ENCODE peak calls at places on chromosomes 13 and 19, in seven cellular contexts. One of them, this sample, is unnamed.
A peak's percentile ranks its signal among the peaks of the same experiment; 100 is the strongest.

GRCh38 chr19:17755977-17756670 is 4.8 kb downstream of the FCHO1 start:
- DNase-seq in K562: peak; percentile 73
- DNase-seq in SK-N-SH: peak; percentile 78
- DNase-seq in GM12878: peak; percentile 37
- DNase-seq in H1: no peak
- DNase-seq in GM12892: peak; percentile 74
- DNase-seq in HepG2: no peak
- DNase-seq in this sample: peak; percentile 71

GRCh38 chr13:97109256-97109655 is 112.9 kb upstream of the MBNL2 start:
- DNase-seq in H1: no peak
- DNase-seq in GM12878: no peak
- DNase-seq in SK-N-SH: no peak
- DNase-seq in GM12892: no peak
- DNase-seq in K562: no peak
- DNase-seq in HepG2: no peak
- DNase-seq in this sample: no peak

GRCh38 chr19:18660939-18661338 is 22.5 kb upstream of the CRTC1 start:
- DNase-seq in H1: no peak
- DNase-seq in GM12878: no peak
- DNase-seq in GM12892: no peak
- DNase-seq in HepG2: no peak
- DNase-seq in SK-N-SH: no peak
- DNase-seq in K562: no peak
- DNase-seq in this sample: no peak

GRCh38 chr19:5452594-5453565 is 2.3 kb upstream of the ZNRF4 start:
- DNase-seq in SK-N-SH: peak; percentile 61
- DNase-seq in GM12892: no peak
- DNase-seq in GM12878: no peak
- DNase-seq in K562: peak; percentile 87
- DNase-seq in H1: no peak
- DNase-seq in HepG2: peak; percentile 44
- DNase-seq in this sample: no peak

GRCh38 chr19:44685877-44686276 is 13.1 kb upstream of the CEACAM16 start:
- DNase-seq in GM12892: no peak
- DNase-seq in H1: no peak
- DNase-seq in K562: no peak
- DNase-seq in HepG2: no peak
- DNase-seq in GM12878: no peak
- DNase-seq in SK-N-SH: no peak
- DNase-seq in this sample: no peak

GRCh38 chr19:31290926-31291590 is 58.2 kb downstream of the TSHZ3 start:
- DNase-seq in SK-N-SH: no peak
- DNase-seq in GM12878: no peak
- DNase-seq in HepG2: no peak
- DNase-seq in GM12892: no peak
- DNase-seq in K562: no peak
- DNase-seq in H1: no peak
- DNase-seq in this sample: no peak

GRCh38 chr13:30933334-30933681 is 852 bp downstream of the TEX26 start:
- DNase-seq in H1: no peak
- DNase-seq in SK-N-SH: no peak
- DNase-seq in HepG2: no peak
- DNase-seq in K562: no peak
- DNase-seq in GM12892: no peak
- DNase-seq in GM12878: no peak
- DNase-seq in this sample: no peak

GRCh38 chr19:12841094-12841493 is 2.8 kb downstream of the MAST1 start:
- DNase-seq in GM12892: no peak
- DNase-seq in HepG2: no peak
- DNase-seq in SK-N-SH: peak; percentile 63
- DNase-seq in K562: peak; percentile 85
- DNase-seq in H1: peak; percentile 94
- DNase-seq in GM12878: no peak
- DNase-seq in this sample: no peak

GRCh38 chr13:42820450-42820849 is 39.1 kb downstream of the FAM216B start:
- DNase-seq in SK-N-SH: no peak
- DNase-seq in GM12892: no peak
- DNase-seq in GM12878: no peak
- DNase-seq in HepG2: no peak
- DNase-seq in K562: no peak
- DNase-seq in H1: no peak
- DNase-seq in this sample: no peak

GRCh38 chr13:46612258-46612657 is 59.3 kb downstream of the LRCH1 start:
- DNase-seq in K562: no peak
- DNase-seq in SK-N-SH: no peak
- DNase-seq in GM12892: no peak
- DNase-seq in H1: no peak
- DNase-seq in GM12878: no peak
- DNase-seq in HepG2: no peak
- DNase-seq in this sample: no peak

GRCh38 chr19:30830875-30831274 is 458.7 kb downstream of the ZNF536 start:
- DNase-seq in GM12878: no peak
- DNase-seq in SK-N-SH: no peak
- DNase-seq in K562: no peak
- DNase-seq in H1: no peak
- DNase-seq in GM12892: no peak
- DNase-seq in HepG2: no peak
- DNase-seq in this sample: no peak

GRCh38 chr19:38172001-38172400 is 52.0 kb downstream of the DPF1 start:
- DNase-seq in SK-N-SH: no peak
- DNase-seq in GM12892: no peak
- DNase-seq in H1: no peak
- DNase-seq in HepG2: no peak
- DNase-seq in GM12878: no peak
- DNase-seq in K562: no peak
- DNase-seq in this sample: no peak

GRCh38 chr19:46988614-46989230 is 30.9 kb upstream of the NPAS1 start:
- DNase-seq in K562: no peak
- DNase-seq in GM12892: no peak
- DNase-seq in H1: no peak
- DNase-seq in SK-N-SH: no peak
- DNase-seq in GM12878: no peak
- DNase-seq in HepG2: no peak
- DNase-seq in this sample: no peak

GRCh38 chr13:21018220-21018619 is 43.2 kb downstream of the LATS2 start:
- DNase-seq in H1: no peak
- DNase-seq in K562: no peak
- DNase-seq in GM12878: no peak
- DNase-seq in GM12892: no peak
- DNase-seq in SK-N-SH: no peak
- DNase-seq in HepG2: no peak
- DNase-seq in this sample: no peak

GRCh38 chr19:49196527-49197240 is 39.1 kb downstream of the TRPM4 start:
- DNase-seq in GM12892: no peak
- DNase-seq in H1: no peak
- DNase-seq in GM12878: no peak
- DNase-seq in HepG2: no peak
- DNase-seq in SK-N-SH: no peak
- DNase-seq in K562: peak; percentile 2
- DNase-seq in this sample: no peak

GRCh38 chr13:110566201-110566600 is 4.7 kb upstream of the RAB20 start:
- DNase-seq in GM12892: no peak
- DNase-seq in SK-N-SH: no peak
- DNase-seq in H1: no peak
- DNase-seq in HepG2: no peak
- DNase-seq in GM12878: no peak
- DNase-seq in K562: no peak
- DNase-seq in this sample: no peak

GRCh38 chr19:3986260-3987041 is 1.2 kb upstream of the EEF2 start:
- DNase-seq in H1: no peak
- DNase-seq in GM12892: peak; percentile 31
- DNase-seq in K562: peak; percentile 37
- DNase-seq in SK-N-SH: peak; percentile 68
- DNase-seq in GM12878: peak; percentile 56
- DNase-seq in HepG2: peak; percentile 72
- DNase-seq in this sample: peak; percentile 32

GRCh38 chr13:110616103-110617101 is 1.1 kb downstream of the NAXD start:
- DNase-seq in SK-N-SH: peak; percentile 56
- DNase-seq in H1: no peak
- DNase-seq in GM12892: peak; percentile 50
- DNase-seq in GM12878: no peak
- DNase-seq in K562: peak; percentile 46
- DNase-seq in HepG2: peak; percentile 26
- DNase-seq in this sample: no peak

GRCh38 chr13:24223341-24224231 is 63.1 kb downstream of the SPATA13 start:
- DNase-seq in GM12878: no peak
- DNase-seq in SK-N-SH: no peak
- DNase-seq in H1: no peak
- DNase-seq in GM12892: peak; percentile 41
- DNase-seq in K562: no peak
- DNase-seq in HepG2: no peak
- DNase-seq in this sample: peak; percentile 47

GRCh38 chr19:50695251-50696064 is 24.1 kb downstream of the SHANK1 start:
- DNase-seq in K562: peak; percentile 87
- DNase-seq in GM12892: no peak
- DNase-seq in SK-N-SH: peak; percentile 97
- DNase-seq in GM12878: no peak
- DNase-seq in H1: no peak
- DNase-seq in HepG2: no peak
- DNase-seq in this sample: no peak

GRCh38 chr19:41323430-41324125 is 13.6 kb downstream of the CCDC97 start:
- DNase-seq in HepG2: peak; percentile 87
- DNase-seq in SK-N-SH: peak; percentile 84
- DNase-seq in GM12878: no peak
- DNase-seq in K562: peak; percentile 84
- DNase-seq in H1: no peak
- DNase-seq in GM12892: no peak
- DNase-seq in this sample: no peak

GRCh38 chr13:113138792-113139551 is 16.4 kb downstream of the F10 start:
- DNase-seq in K562: no peak
- DNase-seq in SK-N-SH: no peak
- DNase-seq in H1: no peak
- DNase-seq in HepG2: peak; percentile 97
- DNase-seq in GM12878: no peak
- DNase-seq in GM12892: no peak
- DNase-seq in this sample: no peak

GRCh38 chr13:113139580-113139979 is 17.0 kb downstream of the F10 start:
- DNase-seq in SK-N-SH: no peak
- DNase-seq in HepG2: peak; percentile 54
- DNase-seq in H1: no peak
- DNase-seq in K562: no peak
- DNase-seq in GM12878: no peak
- DNase-seq in GM12892: no peak
- DNase-seq in this sample: no peak

GRCh38 chr13:113140677-113141590 is 17.5 kb upstream of the PROZ start:
- DNase-seq in GM12878: no peak
- DNase-seq in HepG2: no peak
- DNase-seq in K562: no peak
- DNase-seq in H1: no peak
- DNase-seq in GM12892: no peak
- DNase-seq in SK-N-SH: peak; percentile 12
- DNase-seq in this sample: no peak

GRCh38 chr13:113135281-113135760 is 12.7 kb downstream of the F10 start:
- DNase-seq in HepG2: no peak
- DNase-seq in SK-N-SH: no peak
- DNase-seq in GM12878: no peak
- DNase-seq in GM12892: no peak
- DNase-seq in K562: no peak
- DNase-seq in H1: no peak
- DNase-seq in this sample: no peak

DNA sequence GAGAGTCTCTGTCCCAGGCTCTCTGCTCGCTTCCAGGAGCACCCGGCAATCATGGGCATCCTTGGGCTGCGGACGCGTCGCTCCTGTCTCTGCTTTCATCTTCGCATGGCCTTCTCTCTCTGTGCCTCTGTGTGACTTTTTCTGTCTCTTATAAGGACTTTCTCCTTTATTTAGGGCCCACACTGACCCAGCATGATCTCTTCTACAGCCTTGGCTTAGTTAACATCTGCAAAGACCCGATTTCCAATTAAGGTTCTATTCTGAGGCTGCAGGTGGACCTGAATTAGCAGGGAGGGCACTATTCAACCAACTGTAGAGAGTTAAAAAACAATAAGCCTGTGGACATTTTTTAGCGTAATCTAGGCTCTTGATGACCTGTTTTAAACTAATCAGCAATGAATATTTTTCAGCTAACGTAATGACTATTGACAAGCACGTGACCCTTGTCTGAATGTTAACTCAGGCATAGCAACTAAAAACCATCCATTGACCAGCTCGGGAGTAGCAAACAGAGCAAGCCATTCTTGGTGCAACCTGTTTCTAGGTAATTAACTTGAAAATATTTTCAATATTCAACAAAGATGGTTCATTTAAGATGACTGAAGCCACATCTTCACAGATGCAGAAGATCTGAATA is 15.2 kb downstream of the F10 start:
- DNase-seq in GM12878: no peak
- DNase-seq in H1: no peak
- DNase-seq in GM12892: no peak
- DNase-seq in HepG2: no peak
- DNase-seq in K562: no peak
- DNase-seq in SK-N-SH: no peak
- DNase-seq in this sample: no peak
- TF ChIP-seq TAF1 in GM12878: no peak
- TF ChIP-seq TAF1 in H1: no peak
- TF ChIP-seq TAF1 in GM12892: no peak
- TF ChIP-seq TAF1 in HepG2: no peak
- TF ChIP-seq TAF1 in K562: no peak
- TF ChIP-seq TAF1 in SK-N-SH: no peak
- TF ChIP-seq TAF1 in this sample: no peak

DNA sequence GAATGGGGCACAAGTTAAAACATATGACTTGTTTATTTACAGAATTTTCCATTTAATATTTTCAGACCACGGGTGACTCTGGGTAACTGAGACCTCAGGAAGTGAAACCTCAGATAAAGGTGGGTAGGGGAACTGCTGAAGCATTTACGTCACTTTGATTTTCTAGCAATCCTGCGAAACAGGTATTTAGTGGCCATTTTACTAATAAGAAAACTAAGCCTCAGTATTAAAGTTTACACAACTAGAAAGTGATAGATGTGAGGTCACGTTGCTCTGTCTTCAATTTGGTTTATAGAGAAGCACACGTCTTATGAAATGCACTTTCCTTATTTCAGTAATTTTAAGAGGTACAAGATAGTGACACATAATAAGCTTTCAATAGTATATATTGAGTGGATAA is 402.8 kb downstream of the FGF9 start:
- DNase-seq in K562: no peak
- DNase-seq in HepG2: no peak
- DNase-seq in H1: no peak
- DNase-seq in GM12892: no peak
- DNase-seq in GM12878: peak; percentile 33
- DNase-seq in SK-N-SH: no peak
- DNase-seq in this sample: no peak
- TF ChIP-seq TAF1 in K562: no peak
- TF ChIP-seq TAF1 in HepG2: no peak
- TF ChIP-seq TAF1 in H1: no peak
- TF ChIP-seq TAF1 in GM12892: no peak
- TF ChIP-seq TAF1 in GM12878: no peak
- TF ChIP-seq TAF1 in SK-N-SH: no peak
- TF ChIP-seq TAF1 in this sample: no peak

GRCh38 chr13:36530861-36531590 is 98.7 kb downstream of the CCNA1 start:
- DNase-seq in K562: no peak
- DNase-seq in SK-N-SH: no peak
- DNase-seq in H1: no peak
- DNase-seq in HepG2: no peak
- DNase-seq in GM12892: no peak
- DNase-seq in GM12878: no peak
- DNase-seq in this sample: no peak
- TF ChIP-seq TAF1 in K562: no peak
- TF ChIP-seq TAF1 in SK-N-SH: no peak
- TF ChIP-seq TAF1 in H1: no peak
- TF ChIP-seq TAF1 in HepG2: no peak
- TF ChIP-seq TAF1 in GM12892: no peak
- TF ChIP-seq TAF1 in GM12878: no peak
- TF ChIP-seq TAF1 in this sample: no peak

GRCh38 chr13:114076329-114076761 is 56.1 kb downstream of the RASA3 start:
- DNase-seq in SK-N-SH: no peak
- DNase-seq in HepG2: no peak
- DNase-seq in H1: no peak
- DNase-seq in K562: no peak
- DNase-seq in GM12892: no peak
- DNase-seq in GM12878: no peak
- DNase-seq in this sample: no peak
- TF ChIP-seq TAF1 in SK-N-SH: no peak
- TF ChIP-seq TAF1 in HepG2: no peak
- TF ChIP-seq TAF1 in H1: no peak
- TF ChIP-seq TAF1 in K562: no peak
- TF ChIP-seq TAF1 in GM12892: no peak
- TF ChIP-seq TAF1 in GM12878: no peak
- TF ChIP-seq TAF1 in this sample: no peak